ENCODE peak calls at places on chromosomes 1 and 21, in seven cellular contexts. Z is hepatocyte, L is endothelial cell, V is choroid plexus epithelial cell, X is AG04450, K is fibroblast of the aortic adventitia, Y is tibial artery. M is an unnamed sample.
A peak's percentile ranks its signal among the peaks of the same experiment; 100 is the strongest.

GRCh38 chr21:36079010-36079649 is 9.3 kb downstream of the CBR1 start:
- DNase-seq in Z (no peak), L (no peak), V (peak; percentile 32), K (no peak), Y (peak; percentile 52), X (no peak), M (no peak)

GRCh38 chr1:248923932-248924331 is 17.9 kb downstream of the PGBD2 start:
- DNase-seq in Z (no peak), Y (no peak), V (no peak), K (no peak), X (no peak), L (no peak), M (no peak)

GRCh38 chr1:247043406-247043805 is 35.2 kb downstream of the ZNF670 start:
- DNase-seq in Z (no peak), L (no peak), X (no peak), V (no peak), K (no peak), Y (no peak), M (no peak)

GRCh38 chr1:55402117-55402516 is 187.0 kb upstream of the USP24 start:
- DNase-seq in L (no peak), X (no peak), V (peak; percentile 51), K (peak; percentile 90), Y (peak; percentile 30), Z (no peak), M (no peak)

GRCh38 chr1:21673277-21673780 is 4.2 kb upstream of the RAP1GAP start:
- DNase-seq in Z (no peak), V (peak; percentile 53), K (peak; percentile 91), X (no peak), L (no peak), Y (peak; percentile 67), M (no peak)

GRCh38 chr1:201463071-201463552 is 5.9 kb downstream of the PHLDA3 start:
- DNase-seq in K (no peak), Z (peak; percentile 17), V (peak; percentile 34), L (no peak), Y (no peak), X (no peak), M (peak; percentile 81)

GRCh38 chr21:42080788-42081083 is 9.6 kb downstream of the UMODL1 start:
- DNase-seq in X (peak; percentile 68), Z (peak; percentile 56), Y (no peak), V (peak; percentile 80), K (peak; percentile 75), L (no peak), M (no peak)

GRCh38 chr1:147336290-147336689 is 93.8 kb downstream of the CHD1L start:
- DNase-seq in L (no peak), V (no peak), K (no peak), Z (no peak), X (no peak), Y (no peak), M (no peak)

GRCh38 chr1:161484613-161485012 is 20.6 kb upstream of the FCGR2A start:
- DNase-seq in K (no peak), Z (no peak), V (peak; percentile 33), X (no peak), L (no peak), Y (no peak), M (no peak)

GRCh38 chr1:205596876-205597275 is 34.9 kb downstream of the ELK4 start:
- DNase-seq in X (no peak), Y (no peak), Z (no peak), L (no peak), K (no peak), V (no peak), M (no peak)

GRCh38 chr1:3551290-3551678 is 60.0 kb downstream of the MEGF6 start:
- DNase-seq in X (no peak), Y (peak; percentile 62), V (no peak), K (no peak), L (no peak), Z (no peak), M (no peak)

GRCh38 chr21:42513985-42514882 is 582 bp downstream of the SLC37A1 start:
- DNase-seq in K (peak; percentile 9), V (no peak), Y (peak; percentile 42), Z (peak; percentile 69), X (no peak), L (peak; percentile 43), M (peak; percentile 85)

GRCh38 chr1:217969428-217969827 is 315.7 kb upstream of the RRP15 start:
- DNase-seq in K (no peak), Z (no peak), L (no peak), Y (no peak), V (no peak), X (no peak), M (no peak)

GRCh38 chr1:232538224-232538942 is 91.5 kb downstream of the SIPA1L2 start:
- DNase-seq in L (no peak), Y (no peak), K (no peak), V (peak; percentile 76), Z (peak; percentile 25), X (no peak), M (peak; percentile 91)

GRCh38 chr1:161187311-161187710 is 10.0 kb upstream of the B4GALT3 start:
- DNase-seq in K (no peak), V (peak; percentile 50), Z (no peak), X (no peak), Y (no peak), L (no peak), M (no peak)

GRCh38 chr1:7388488-7389185 is 382.5 kb upstream of the VAMP3 start:
- DNase-seq in V (no peak), X (no peak), Y (no peak), K (peak; percentile 9), Z (no peak), L (no peak), M (peak; percentile 47)

GRCh38 chr1:204304067-204304466 is 55.7 kb downstream of the PLEKHA6 start:
- DNase-seq in Z (no peak), K (no peak), Y (no peak), V (no peak), L (peak; percentile 21), X (no peak), M (peak; percentile 82)

GRCh38 chr1:234260578-234260977 is 112.7 kb upstream of the COA6 start:
- DNase-seq in Y (no peak), L (no peak), V (no peak), X (no peak), K (no peak), Z (no peak), M (no peak)

GRCh38 chr1:84069236-84069845 is 70.4 kb upstream of the TTLL7 start:
- DNase-seq in Y (no peak), Z (no peak), V (no peak), L (no peak), X (no peak), K (no peak), M (no peak)

GRCh38 chr1:201594575-201595245 is 55.8 kb downstream of the NAV1 start:
- DNase-seq in Z (peak; percentile 58), X (no peak), L (peak; percentile 61), V (no peak), Y (no peak), K (peak; percentile 48), M (peak; percentile 94)

GRCh38 chr1:11072216-11072917 is 12.5 kb upstream of the SRM start:
- DNase-seq in Y (no peak), Z (no peak), X (no peak), V (no peak), L (no peak), K (no peak), M (no peak)

GRCh38 chr1:47459263-47459788 is 21.5 kb downstream of the FOXD2 start:
- DNase-seq in V (no peak), K (no peak), Y (no peak), L (no peak), Z (no peak), X (no peak), M (no peak)

GRCh38 chr1:228463009-228463558 is 24.1 kb upstream of the RNF187 start:
- DNase-seq in L (no peak), X (no peak), Y (no peak), K (no peak), Z (no peak), V (no peak), M (no peak)

GRCh38 chr1:228462560-228462959 is 24.6 kb upstream of the RNF187 start:
- DNase-seq in K (no peak), X (no peak), V (no peak), Y (no peak), Z (no peak), L (no peak), M (no peak)

GRCh38 chr1:228463559-228464455 is 23.4 kb upstream of the RNF187 start:
- DNase-seq in X (no peak), L (peak; percentile 31), Z (peak; percentile 34), Y (no peak), K (peak; percentile 44), V (no peak), M (peak; percentile 87)

GRCh38 chr1:228459091-228459993 is 27.8 kb upstream of the RNF187 start:
- DNase-seq in L (peak; percentile 68), Y (peak; percentile 65), Z (peak; percentile 88), X (peak; percentile 45), K (peak; percentile 86), V (peak; percentile 83), M (peak; percentile 91)

DNA sequence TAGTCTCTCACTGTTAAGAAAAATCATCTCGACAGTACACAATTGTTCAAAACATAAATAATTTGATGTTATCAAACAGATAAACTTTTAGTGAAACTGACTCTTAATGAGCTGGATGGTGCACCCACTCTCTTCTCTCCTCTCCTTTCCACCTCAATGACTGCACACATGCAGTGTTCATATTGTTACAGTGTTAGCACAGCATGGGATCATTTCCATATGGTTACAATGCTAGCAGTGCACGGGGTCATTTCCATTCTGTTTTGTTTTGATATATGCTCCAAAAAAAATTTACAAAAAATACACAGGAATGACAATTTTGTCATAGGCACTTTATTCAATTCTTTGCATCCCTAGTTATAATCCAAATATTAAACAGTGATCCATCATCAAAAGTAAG is 26.4 kb upstream of the RNF187 start:
- DNase-seq in V (no peak), Y (no peak), Z (no peak), X (no peak), K (no peak), L (no peak), M (no peak)
- TF ChIP-seq CTCF in V (no peak), Y (no peak), Z (no peak), X (no peak), K (no peak), L (no peak), M (no peak)

GRCh38 chr1:32224285-32224684 is 2.1 kb downstream of the EIF3I start:
- DNase-seq in L (no peak), Z (no peak), X (no peak), Y (no peak), V (no peak), K (no peak), M (no peak)
- TF ChIP-seq CTCF in L (no peak), Z (no peak), X (no peak), Y (no peak), V (no peak), K (no peak), M (no peak)

DNA sequence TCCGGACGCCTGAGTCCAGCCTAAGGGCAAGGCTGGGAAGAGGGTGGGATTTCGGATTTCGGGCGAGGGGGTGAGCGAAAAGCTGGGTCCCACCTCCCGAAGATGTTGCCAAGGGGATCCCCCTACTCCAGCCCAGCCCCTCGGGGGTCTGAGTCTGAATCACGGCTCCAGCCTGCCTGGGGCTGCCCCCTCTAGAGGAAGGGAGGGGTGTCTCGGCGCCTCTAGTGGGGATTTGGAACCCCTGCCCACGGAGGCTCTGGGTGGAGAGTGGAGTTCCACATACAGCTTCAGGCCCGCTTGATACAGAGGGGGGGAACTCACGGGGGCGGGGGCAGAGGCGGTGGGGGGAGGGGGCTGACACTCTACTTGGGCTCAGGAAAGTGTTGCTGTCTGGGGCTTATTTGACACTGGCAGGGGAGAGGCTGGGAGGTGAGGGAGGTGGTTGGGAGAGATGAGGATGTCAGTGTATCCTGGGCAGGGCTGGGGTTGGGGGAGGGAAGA is 686 bp downstream of the KIRREL1 start:
- DNase-seq in K (no peak), Y (peak; percentile 46), X (no peak), Z (peak; percentile 55), V (no peak), L (no peak), M (peak; percentile 69)
- TF ChIP-seq CTCF in K (peak; percentile 47), Y (peak; percentile 20), X (peak; percentile 37), Z (peak; percentile 29), V (peak; percentile 33), L (no peak), M (peak; percentile 51)

GRCh38 chr1:178284059-178284458 is 190.2 kb downstream of the RASAL2 start:
- DNase-seq in L (no peak), K (no peak), X (no peak), Z (no peak), V (peak; percentile 48), Y (no peak), M (no peak)
- TF ChIP-seq CTCF in L (no peak), K (no peak), X (no peak), Z (no peak), V (peak; percentile 36), Y (no peak), M (peak; percentile 35)

M was measured in endodermal cell.